ENCODE peak calls at places on chromosomes 1 and 21, in seven cellular contexts. T is mesenchymal stem cell; Z is mammary epithelial cell; E is CD8-positive, alpha-beta T cell; U is fibroblast of lung; X is ovary; M is heart left ventricle. Q is an unnamed sample. For H3K36me3 and H3K4me1, the result is how much of the 10 kb centered on the place peaks cover.

GRCh38 chr1:177443003-177443402 is 272.2 kb downstream of the BRINP2 start:
- DNase-seq in E (no peak), Z (no peak), M (no peak), X (no peak), U (no peak), T (no peak), Q (no peak)

GRCh38 chr21:42631142-42631541 is 22.3 kb upstream of the PDE9A start:
- DNase-seq in X (no peak), U (no peak), M (no peak), Z (no peak), T (no peak), E (no peak), Q (no peak)

GRCh38 chr1:197994907-197995407 is 77.8 kb downstream of the LHX9 start:
- DNase-seq in Z (no peak), T (no peak), U (no peak), X (no peak), E (no peak), M (no peak), Q (no peak)

GRCh38 chr1:119815361-119815760 is 4.1 kb upstream of the REG4 start:
- DNase-seq in X (no peak), T (no peak), U (peak), M (no peak), Z (peak), E (no peak), Q (no peak)

GRCh38 chr1:211925016-211925415 is 94.5 kb upstream of the LPGAT1 start:
- DNase-seq in U (no peak), X (no peak), T (no peak), Z (peak), E (no peak), M (no peak), Q (no peak)

GRCh38 chr1:32045770-32046169 is 27.0 kb upstream of the TMEM39B start:
- DNase-seq in U (no peak), Z (no peak), E (no peak), M (no peak), T (no peak), X (no peak), Q (no peak)

GRCh38 chr1:234731371-234732085 is 121.5 kb upstream of the IRF2BP2 start:
- DNase-seq in U (peak), X (no peak), M (no peak), Z (peak), T (peak), E (no peak), Q (peak)

GRCh38 chr1:208820600-208821232 is 576.5 kb upstream of the PLXNA2 start:
- DNase-seq in X (no peak), Z (no peak), E (no peak), U (no peak), T (no peak), M (no peak), Q (no peak)

GRCh38 chr1:108327534-108328462 is 83.9 kb upstream of the NBPF4 start:
- DNase-seq in T (no peak), M (peak), X (no peak), E (no peak), U (no peak), Z (no peak), Q (no peak)

GRCh38 chr1:112744019-112744578 is 29.0 kb upstream of the PPM1J start:
- DNase-seq in M (peak), X (peak), Z (no peak), T (peak), E (no peak), U (peak), Q (no peak)

GRCh38 chr1:165893507-165893906 is 66.1 kb downstream of the UCK2 start:
- DNase-seq in U (no peak), E (no peak), Z (no peak), M (no peak), T (no peak), X (no peak), Q (no peak)

GRCh38 chr1:42922687-42923366 is 35.8 kb downstream of the SLC2A1 start:
- DNase-seq in M (no peak), Z (peak), U (peak), X (no peak), T (peak), E (peak), Q (peak)

GRCh38 chr1:108858541-108858940 is 1.6 kb upstream of the AKNAD1 start:
- DNase-seq in T (no peak), X (no peak), Z (no peak), M (no peak), E (no peak), U (no peak), Q (no peak)

GRCh38 chr1:19257178-19257914 is 5.7 kb downstream of the MRTO4 start:
- DNase-seq in U (peak), Z (no peak), X (no peak), M (peak), T (no peak), E (no peak), Q (no peak)

GRCh38 chr21:30206551-30207251 is 9.2 kb downstream of the CLDN8 start:
- DNase-seq in E (no peak), M (no peak), T (peak), X (no peak), Z (peak), U (peak), Q (no peak)

GRCh38 chr1:116529199-116529616 is 41.6 kb downstream of the CD58 start:
- DNase-seq in Z (no peak), M (no peak), U (peak), E (no peak), X (no peak), T (no peak), Q (peak)

GRCh38 chr1:187038789-187039188 is 210.0 kb downstream of the PLA2G4A start:
- DNase-seq in Z (peak), X (no peak), M (no peak), T (peak), E (no peak), U (peak), Q (no peak)

GRCh38 chr1:100360790-100361232 is 8.5 kb downstream of the CDC14A start:
- DNase-seq in X (peak), E (no peak), T (peak), Z (no peak), M (peak), U (peak), Q (no peak)

GRCh38 chr1:161038523-161039153 is at the start of gene TSTD1:
- DNase-seq in X (peak), T (no peak), E (peak), Z (peak), U (no peak), M (peak), Q (no peak)

GRCh38 chr1:84698151-84698651 is 7.9 kb upstream of the SSX2IP start:
- DNase-seq in U (peak), M (no peak), Z (peak), X (no peak), T (peak), E (no peak), Q (no peak)

GRCh38 chr1:7460807-7461206 is 310.3 kb upstream of the VAMP3 start:
- DNase-seq in Z (no peak), T (no peak), U (no peak), M (no peak), X (no peak), E (no peak), Q (no peak)

GRCh38 chr1:44366576-44366975 is 11.5 kb upstream of the ERI3 start:
- DNase-seq in E (no peak), X (no peak), U (no peak), T (no peak), Z (no peak), M (no peak), Q (no peak)

GRCh38 chr1:9776685-9777084 is 47.1 kb downstream of the CLSTN1 start:
- DNase-seq in Z (no peak), U (no peak), T (no peak), E (no peak), M (no peak), X (no peak), Q (no peak)

GRCh38 chr1:57269621-57270235 is 154.1 kb downstream of the DAB1 start:
- DNase-seq in Z (no peak), T (no peak), E (no peak), U (no peak), M (no peak), X (no peak), Q (no peak)
- H3K4me3 ChIP-seq in Z (no peak), T (no peak), E (no peak), U (no peak), M (no peak), X (no peak), Q (no peak)

DNA sequence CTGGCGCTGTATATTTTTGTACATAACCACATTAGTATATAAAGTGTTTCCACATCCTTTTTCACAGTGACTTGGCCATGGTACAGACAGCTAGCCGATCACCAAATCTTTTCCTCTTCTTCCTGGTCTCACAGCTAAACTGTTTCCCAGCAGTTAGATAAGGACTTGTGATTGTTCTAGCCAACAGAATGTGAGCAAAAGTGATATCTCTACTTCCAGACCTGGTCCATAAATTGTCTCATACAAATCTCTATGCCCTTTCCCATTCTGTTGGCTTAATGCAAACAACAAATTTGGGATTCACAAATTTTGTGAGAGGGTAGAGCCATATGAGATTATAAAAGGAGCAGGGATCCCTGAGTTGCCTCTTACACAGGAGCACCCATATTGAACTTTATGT is 19.5 kb downstream of the PAFAH2 start:
- DNase-seq in E (no peak), M (no peak), T (no peak), Z (no peak), X (no peak), U (no peak), Q (no peak)
- H3K36me3 ChIP-seq in E (half or more), M (half or more), T (under half), Z (under half), X (under half), U (under half), Q (under half)

GRCh38 chr1:230085178-230085515 is 18.1 kb downstream of the GALNT2 start:
- DNase-seq in M (no peak), Z (peak), U (peak), T (no peak), X (no peak), E (no peak), Q (no peak)
- H3K4me1 ChIP-seq in M (under half), Z (half or more), U (under half), T (under half), X (under half), E (under half), Q (half or more)

GRCh38 chr1:4044967-4045366 is 144.9 kb upstream of the C1orf174 start:
- DNase-seq in U (no peak), T (no peak), E (no peak), M (no peak), Z (no peak), X (no peak), Q (no peak)
- H3K4me3 ChIP-seq in U (no peak), T (no peak), E (no peak), M (no peak), Z (no peak), X (no peak), Q (no peak)

GRCh38 chr1:13775916-13776315 is 75.9 kb downstream of the PRDM2 start:
- DNase-seq in U (no peak), Z (no peak), X (no peak), E (no peak), T (no peak), M (no peak), Q (no peak)

GRCh38 chr1:13774121-13774520 is 74.1 kb downstream of the PRDM2 start:
- DNase-seq in Z (no peak), U (no peak), E (no peak), M (no peak), T (no peak), X (no peak), Q (no peak)

GRCh38 chr1:13778431-13778830 is 78.4 kb downstream of the PRDM2 start:
- DNase-seq in E (no peak), M (no peak), U (no peak), T (no peak), Z (no peak), X (no peak), Q (no peak)

GRCh38 chr1:13772271-13772670 is 72.3 kb downstream of the PRDM2 start:
- DNase-seq in X (no peak), E (no peak), Z (no peak), U (no peak), M (no peak), T (no peak), Q (no peak)

GRCh38 chr1:13775446-13775845 is 75.5 kb downstream of the PRDM2 start:
- DNase-seq in T (no peak), M (no peak), E (no peak), Z (no peak), U (no peak), X (no peak), Q (no peak)
- H3K36me3 ChIP-seq in T (under half), M (half or more), E (half or more), Z (under half), U (under half), X (under half), Q (half or more)

GRCh38 chr1:51651552-51651942 is 34.7 kb downstream of the OSBPL9 start:
- DNase-seq in Z (no peak), T (no peak), X (no peak), U (no peak), M (no peak), E (no peak), Q (no peak)
- H3K4me1 ChIP-seq in Z (under half), T (under half), X (under half), U (under half), M (under half), E (under half), Q (under half)

Q was measured in SJSA1.